ENCODE peak calls at places on chromosome 5, in five cellular contexts. V is mammary epithelial cell; D is naive thymus-derived CD4-positive, alpha-beta T cell; I is HepG2; S is cardiac muscle cell. P is an unnamed sample. For H3K36me3, the result is how much of the 10 kb centered on the place peaks cover.

GRCh38 chr5:151772029-151772867 is 494 bp downstream of the G3BP1 start:
- DNase-seq in V (peak), D (peak), I (peak), S (peak), P (no peak)

GRCh38 chr5:74085782-74086181 is 459.8 kb downstream of the ARHGEF28 start:
- DNase-seq in V (no peak), D (no peak), I (no peak), S (no peak), P (no peak)

GRCh38 chr5:133757396-133757795 is 145.1 kb upstream of the FSTL4 start:
- DNase-seq in V (no peak), D (no peak), I (no peak), S (no peak), P (no peak)

GRCh38 chr5:11903121-11903613 is 1.1 kb downstream of the CTNND2 start:
- DNase-seq in V (no peak), D (no peak), I (no peak), S (peak), P (no peak)

GRCh38 chr5:96924016-96924443 is 11.8 kb upstream of the LNPEP start:
- DNase-seq in V (peak), D (peak), I (no peak), S (peak), P (no peak)

GRCh38 chr5:64667068-64667467 is 23.2 kb upstream of the SHISAL2B start:
- DNase-seq in V (no peak), D (no peak), I (no peak), S (no peak), P (no peak)

GRCh38 chr5:53008751-53009150 is 19.6 kb downstream of the ITGA2 start:
- DNase-seq in V (peak), D (no peak), I (no peak), S (no peak), P (no peak)

GRCh38 chr5:77776606-77777206 is 567 bp upstream of the TBCA start:
- DNase-seq in V (no peak), D (no peak), I (no peak), S (no peak), P (no peak)

GRCh38 chr5:97903742-97904141 is 720.7 kb upstream of the RIOK2 start:
- DNase-seq in V (no peak), D (no peak), I (no peak), S (no peak), P (no peak)

GRCh38 chr5:122153774-122154173 is 24.4 kb downstream of the ZNF474 start:
- DNase-seq in V (no peak), D (no peak), I (no peak), S (no peak), P (no peak)

GRCh38 chr5:71925608-71926091 is 181.6 kb upstream of the MAP1B start:
- DNase-seq in V (no peak), D (no peak), I (no peak), S (no peak), P (no peak)

GRCh38 chr5:7869474-7870136 is 657 bp downstream of the MTRR start:
- DNase-seq in V (peak), D (no peak), I (no peak), S (peak), P (no peak)

GRCh38 chr5:112491257-112491656 is 72.2 kb upstream of the EPB41L4A start:
- DNase-seq in V (no peak), D (no peak), I (peak), S (no peak), P (peak)

GRCh38 chr5:53560028-53560427 is 411 bp upstream of the NDUFS4 start:
- DNase-seq in V (no peak), D (no peak), I (no peak), S (no peak), P (no peak)

GRCh38 chr5:57683036-57683600 is 200.5 kb upstream of the ACTBL2 start:
- DNase-seq in V (peak), D (no peak), I (no peak), S (no peak), P (no peak)

GRCh38 chr5:172451771-172452197 is 2.5 kb downstream of the SH3PXD2B start:
- DNase-seq in V (peak), D (no peak), I (peak), S (no peak), P (no peak)

GRCh38 chr5:139861889-139862207 is 66.2 kb downstream of the PSD2 start:
- DNase-seq in V (no peak), D (no peak), I (no peak), S (no peak), P (no peak)

GRCh38 chr5:172413601-172414000 is 40.7 kb downstream of the SH3PXD2B start:
- DNase-seq in V (no peak), D (no peak), I (no peak), S (no peak), P (no peak)

GRCh38 chr5:68265347-68265746 is 49.8 kb downstream of the PIK3R1 start:
- DNase-seq in V (no peak), D (no peak), I (no peak), S (no peak), P (no peak)

GRCh38 chr5:134000696-134001453 is 3.9 kb downstream of the VDAC1 start:
- DNase-seq in V (no peak), D (no peak), I (peak), S (no peak), P (no peak)

GRCh38 chr5:14809369-14810144 is 62.0 kb downstream of the ANKH start:
- DNase-seq in V (peak), D (peak), I (peak), S (no peak), P (no peak)

GRCh38 chr5:164498393-164498792 is 993.0 kb downstream of the MAT2B start:
- DNase-seq in V (no peak), D (no peak), I (no peak), S (no peak), P (peak)

GRCh38 chr5:170080786-170081445 is 24.8 kb upstream of the FOXI1 start:
- DNase-seq in V (no peak), D (no peak), I (no peak), S (no peak), P (no peak)
- H3K36me3 ChIP-seq in V (under half), D (under half), I (under half), S (under half), P (under half)

GRCh38 chr5:138789771-138790242 is 36.6 kb downstream of the CTNNA1 start:
- DNase-seq in V (peak), D (peak), I (peak), S (peak), P (peak)

GRCh38 chr5:138778234-138778633 is 25.0 kb downstream of the CTNNA1 start:
- DNase-seq in V (no peak), D (no peak), I (no peak), S (no peak), P (no peak)

GRCh38 chr5:138784590-138784989 is 31.4 kb downstream of the CTNNA1 start:
- DNase-seq in V (no peak), D (no peak), I (no peak), S (no peak), P (no peak)

GRCh38 chr5:138783976-138784375 is 30.8 kb downstream of the CTNNA1 start:
- DNase-seq in V (no peak), D (no peak), I (no peak), S (no peak), P (no peak)
- H3K36me3 ChIP-seq in V (under half), D (under half), I (under half), S (under half), P (under half)

GRCh38 chr5:43134019-43134418 is 13.3 kb downstream of the ZNF131 start:
- DNase-seq in V (no peak), D (no peak), I (no peak), S (no peak), P (no peak)
- H3K36me3 ChIP-seq in V (under half), D (under half), I (under half), S (under half), P (half or more)

GRCh38 chr5:31487510-31487909 is 44.4 kb downstream of the DROSHA start:
- DNase-seq in V (no peak), D (no peak), I (no peak), S (no peak), P (no peak)
- H3K36me3 ChIP-seq in V (under half), D (under half), I (under half), S (under half), P (under half)

P was measured in HAP-1.